ENCODE peak calls at places on chromosomes 7 and 10, in six cellular contexts. R is stomach, B is upper lobe of left lung, F is sigmoid colon, T is K562, V is transverse colon. U is an unnamed sample.

GRCh38 chr10:48496831-48497792 is 107.8 kb downstream of the ARHGAP22 start:
- DNase-seq in R (peak; percentile 13), B (no peak), F (no peak), T (no peak), V (no peak), U (peak; percentile 89)

GRCh38 chr10:100333821-100334469 is 3.9 kb upstream of the PKD2L1 start:
- DNase-seq in R (no peak), B (no peak), F (no peak), T (no peak), V (no peak), U (no peak)

GRCh38 chr7:100586266-100587025 is at the start of gene FBXO24:
- DNase-seq in R (peak; percentile 99), B (peak; percentile 99), F (peak; percentile 100), T (peak; percentile 99), V (peak; percentile 100), U (peak; percentile 100)

GRCh38 chr10:86402283-86402931 is 35.8 kb upstream of the GRID1 start:
- DNase-seq in R (no peak), B (no peak), F (no peak), T (no peak), V (no peak), U (no peak)

GRCh38 chr10:119644215-119644826 is 6.9 kb upstream of the BAG3 start:
- DNase-seq in R (no peak), B (no peak), F (no peak), T (no peak), V (no peak), U (no peak)

GRCh38 chr10:49393757-49394156 is 2.1 kb downstream of the DRGX start:
- DNase-seq in R (no peak), B (no peak), F (no peak), T (no peak), V (no peak), U (no peak)

GRCh38 chr7:77409005-77409738 is 7.0 kb downstream of the GSAP start:
- DNase-seq in R (no peak), B (no peak), F (no peak), T (no peak), V (no peak), U (no peak)

GRCh38 chr7:29989257-29989995 is at the start of gene SCRN1:
- DNase-seq in R (peak; percentile 29), B (peak; percentile 45), F (peak; percentile 75), T (peak; percentile 32), V (peak; percentile 45), U (no peak)

GRCh38 chr10:132135398-132135872 is 51.3 kb upstream of the DPYSL4 start:
- DNase-seq in R (no peak), B (no peak), F (peak; percentile 57), T (no peak), V (no peak), U (no peak)

GRCh38 chr10:3955954-3956617 is 171.1 kb upstream of the KLF6 start:
- DNase-seq in R (no peak), B (no peak), F (no peak), T (no peak), V (no peak), U (peak; percentile 80)

GRCh38 chr10:17805921-17806577 is 3.1 kb upstream of the MRC1 start:
- DNase-seq in R (no peak), B (no peak), F (no peak), T (no peak), V (no peak), U (no peak)

GRCh38 chr7:25311346-25311745 is 83.1 kb upstream of the NPVF start:
- DNase-seq in R (no peak), B (no peak), F (no peak), T (no peak), V (no peak), U (no peak)

GRCh38 chr10:106941297-106942034 is 223.0 kb downstream of the SORCS1 start:
- DNase-seq in R (no peak), B (no peak), F (no peak), T (no peak), V (no peak), U (no peak)

GRCh38 chr10:110829721-110830410 is 41.9 kb upstream of the PDCD4 start:
- DNase-seq in R (no peak), B (no peak), F (peak; percentile 52), T (no peak), V (no peak), U (no peak)

GRCh38 chr10:69201045-69201444 is 19.1 kb upstream of the HKDC1 start:
- DNase-seq in R (no peak), B (no peak), F (no peak), T (no peak), V (no peak), U (no peak)

GRCh38 chr10:62772186-62772950 is 32.2 kb upstream of the ADO start:
- DNase-seq in R (no peak), B (no peak), F (no peak), T (no peak), V (no peak), U (no peak)

GRCh38 chr10:110399163-110400094 is 94.7 kb upstream of the SMNDC1 start:
- DNase-seq in R (peak; percentile 62), B (no peak), F (no peak), T (no peak), V (no peak), U (no peak)

GRCh38 chr7:136133491-136133990 is 156.4 kb upstream of the MTPN start:
- DNase-seq in R (no peak), B (no peak), F (no peak), T (no peak), V (no peak), U (no peak)

GRCh38 chr10:122476034-122476695 is 14.8 kb downstream of the HTRA1 start:
- DNase-seq in R (no peak), B (no peak), F (no peak), T (no peak), V (no peak), U (no peak)

GRCh38 chr7:71535616-71536015 is 403.7 kb downstream of the GALNT17 start:
- DNase-seq in R (no peak), B (no peak), F (no peak), T (no peak), V (no peak), U (no peak)

GRCh38 chr7:129830949-129831348 is 121.8 kb downstream of the UBE2H start:
- DNase-seq in R (no peak), B (no peak), F (no peak), T (no peak), V (no peak), U (no peak)

GRCh38 chr7:6658618-6659345 is 21.7 kb downstream of the ZNF316 start:
- DNase-seq in R (no peak), B (no peak), F (no peak), T (no peak), V (no peak), U (no peak)

GRCh38 chr10:84424731-84425165 is 96.4 kb downstream of the CCSER2 start:
- DNase-seq in R (peak; percentile 90), B (peak; percentile 92), F (peak; percentile 96), T (no peak), V (peak; percentile 82), U (peak; percentile 94)

GRCh38 chr7:151736403-151736909 is 140.5 kb downstream of the PRKAG2 start:
- DNase-seq in R (peak; percentile 44), B (peak; percentile 63), F (peak; percentile 90), T (no peak), V (peak; percentile 54), U (peak; percentile 94)

DNA sequence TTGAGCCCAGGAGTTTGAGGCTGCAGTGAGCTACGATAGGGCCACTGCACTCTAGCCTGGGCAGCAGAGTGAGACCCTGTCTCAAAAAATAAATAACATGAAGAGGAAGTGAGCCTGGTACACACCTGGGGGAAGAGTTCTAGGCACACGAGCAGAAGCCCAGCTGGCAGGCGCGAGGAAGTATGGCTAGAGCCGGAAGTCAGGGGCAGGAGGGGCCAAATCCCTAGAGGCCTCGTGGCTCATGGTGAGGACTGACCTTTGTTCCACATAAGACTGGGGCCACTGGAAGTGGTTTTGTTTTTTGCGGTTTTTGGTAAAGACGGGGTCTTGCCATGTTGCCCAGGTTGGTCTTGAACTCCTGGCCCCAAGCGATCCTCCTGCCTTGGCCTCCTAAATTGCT is 117.6 kb downstream of the HIP1 start:
- DNase-seq in R (no peak), B (peak; percentile 51), F (no peak), T (no peak), V (no peak), U (no peak)
- H3K4me1 ChIP-seq in R (peaks cover 29% of the 10 kb centered on the region), B (peaks cover 54% of the 10 kb centered on the region), F (no peaks in the 10 kb centered on the region), T (no peaks in the 10 kb centered on the region), V (no peaks in the 10 kb centered on the region), U (peaks cover 26% of the 10 kb centered on the region)

DNA sequence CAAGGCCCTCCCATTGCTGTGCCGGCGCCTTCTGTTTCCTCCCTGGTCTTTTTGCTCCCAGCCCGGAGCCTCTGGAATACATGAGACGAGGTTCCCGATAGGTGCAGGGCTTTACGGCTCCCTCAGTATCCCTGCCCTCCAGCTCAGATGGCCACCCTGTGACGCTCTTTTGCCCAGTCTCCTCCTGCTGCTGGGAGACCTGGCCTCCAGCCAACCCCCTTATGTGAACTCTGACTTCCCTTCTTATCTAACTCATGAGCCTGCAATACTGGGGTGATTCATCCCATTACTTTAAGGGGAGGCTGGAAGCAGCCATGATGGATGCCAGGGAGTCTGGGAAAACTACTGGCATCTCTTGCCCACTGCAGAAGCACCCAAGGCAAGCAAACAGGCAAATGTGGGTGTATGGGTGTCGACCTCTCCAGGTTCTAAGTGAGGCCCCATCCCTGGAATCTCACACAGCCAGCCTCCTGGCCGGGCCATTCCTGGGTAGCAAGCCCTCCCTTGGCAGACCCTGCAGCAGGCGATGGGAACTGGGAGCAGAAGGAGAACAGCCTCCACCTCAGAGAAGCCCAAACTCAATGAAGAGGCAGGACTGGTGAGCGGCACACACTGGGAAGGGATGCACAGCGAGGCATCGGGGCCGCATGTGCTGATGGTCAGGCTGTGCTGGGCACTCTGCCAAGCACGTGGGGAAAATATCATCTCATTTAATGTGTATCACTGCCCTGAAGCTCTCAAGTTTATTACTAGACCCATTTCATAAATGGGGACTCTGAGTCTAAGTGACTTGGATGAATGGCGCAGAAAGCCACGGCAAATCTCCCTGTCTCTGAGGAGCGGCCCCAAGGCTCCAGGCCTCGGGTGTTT is 97.5 kb downstream of the FAM53B start:
- DNase-seq in R (peak; percentile 88), B (peak; percentile 90), F (peak; percentile 89), T (peak; percentile 58), V (peak; percentile 59), U (no peak)
- TF ChIP-seq POLR2AphosphoS5 in R (no peak), B (peak; percentile 40), F (no peak), T (no peak), V (no peak), U (no peak)

GRCh38 chr10:29254123-29255046 is 34.5 kb upstream of the LYZL1 start:
- DNase-seq in R (no peak), B (no peak), F (no peak), T (peak; percentile 58), V (no peak), U (no peak)
- TF ChIP-seq EP300 in R (no peak), B (no peak), F (no peak), T (peak; percentile 74), V (no peak), U (no peak)

DNA sequence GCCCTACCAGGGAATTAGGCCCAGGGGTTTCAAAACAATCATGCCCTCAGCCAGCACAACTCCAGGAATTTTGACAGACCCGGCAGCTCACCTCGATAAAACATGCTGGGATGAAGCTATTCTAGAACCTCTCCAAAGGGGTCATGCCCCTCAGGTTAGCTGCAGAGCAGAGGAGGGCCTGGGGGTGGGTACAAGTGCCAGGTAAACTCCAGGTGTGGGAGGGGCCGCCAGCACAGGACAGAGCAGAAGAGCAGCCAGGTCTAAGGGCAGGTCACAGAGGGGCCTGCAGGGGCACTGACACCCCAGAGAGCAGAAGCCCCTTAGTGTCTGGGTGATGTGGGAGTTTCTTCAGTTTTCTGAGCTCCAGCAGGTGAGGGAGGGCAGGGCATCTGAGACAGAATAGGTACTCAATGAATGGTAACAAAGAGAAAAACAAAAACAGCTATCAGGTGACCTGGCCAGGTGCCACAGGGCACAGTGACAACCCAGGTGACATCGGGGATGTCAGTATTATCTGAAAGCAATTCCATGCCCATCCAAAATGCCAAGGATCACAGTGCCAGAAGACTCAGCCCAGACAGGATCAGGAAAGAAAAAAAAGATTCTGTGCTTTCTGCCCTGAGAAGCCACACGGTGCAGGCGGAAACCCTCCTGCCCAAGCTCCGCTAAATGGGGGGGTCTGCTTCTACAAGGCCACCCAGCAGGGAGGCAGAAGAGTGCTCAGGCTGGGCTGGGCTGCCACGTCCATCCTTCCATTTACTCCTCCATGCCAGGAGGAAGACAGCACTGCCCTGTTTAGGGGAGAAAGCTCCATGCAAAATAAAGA is 104.5 kb downstream of the TNS3 start:
- DNase-seq in R (no peak), B (no peak), F (no peak), T (no peak), V (no peak), U (no peak)
- H3K4me1 ChIP-seq in R (peaks cover 95% of the 10 kb centered on the region), B (peaks cover 50% of the 10 kb centered on the region), F (no peaks in the 10 kb centered on the region), T (peaks cover 22% of the 10 kb centered on the region), V (peaks cover 53% of the 10 kb centered on the region), U (peaks cover 66% of the 10 kb centered on the region)